ENCODE peak calls at places on chromosomes 16 and 17, in four cellular contexts. Y, X, H and E are unnamed samples.

GRCh38 chr16:26826500-26826899 is 240.2 kb upstream of the C16orf82 start:
- DNase-seq in Y (no peak), X (no peak), H (no peak), E (no peak)

GRCh38 chr16:52296070-52296469 is 250.9 kb downstream of the TOX3 start:
- DNase-seq in Y (no peak), X (no peak), H (no peak), E (no peak)

GRCh38 chr17:67475161-67475887 is 98.2 kb downstream of the PITPNC1 start:
- DNase-seq in Y (peak), X (peak), H (peak), E (peak)

GRCh38 chr16:3008749-3009088 is 4.0 kb upstream of the CLDN9 start:
- DNase-seq in Y (no peak), X (no peak), H (no peak), E (no peak)

GRCh38 chr17:71224824-71225575 is 895.8 kb upstream of the SOX9 start:
- DNase-seq in Y (no peak), X (no peak), H (no peak), E (no peak)

GRCh38 chr17:27609606-27610303 is 21.2 kb upstream of the LGALS9 start:
- DNase-seq in Y (no peak), X (no peak), H (no peak), E (peak)

GRCh38 chr17:45127583-45128300 is 4.6 kb downstream of the PLCD3 start:
- DNase-seq in Y (no peak), X (no peak), H (no peak), E (no peak)

GRCh38 chr17:77734371-77735050 is 224.0 kb upstream of the TNRC6C start:
- DNase-seq in Y (no peak), X (peak), H (no peak), E (peak)

GRCh38 chr16:88844412-88845118 is 12.2 kb downstream of the GALNS start:
- DNase-seq in Y (no peak), X (no peak), H (no peak), E (peak)

GRCh38 chr17:48726182-48726915 is 2.2 kb downstream of the HOXB13 start:
- DNase-seq in Y (no peak), X (no peak), H (no peak), E (no peak)

GRCh38 chr16:88824256-88825077 is 12.7 kb upstream of the APRT start:
- DNase-seq in Y (no peak), X (no peak), H (no peak), E (no peak)

GRCh38 chr17:50363217-50364060 is 9.5 kb downstream of the MRPL27 start:
- DNase-seq in Y (no peak), X (peak), H (no peak), E (peak)

GRCh38 chr16:80993293-80993691 is 13.4 kb downstream of the CMC2 start:
- DNase-seq in Y (no peak), X (no peak), H (no peak), E (no peak)

GRCh38 chr16:73071131-73071940 is 23.4 kb upstream of the ZFHX3 start:
- DNase-seq in Y (no peak), X (peak), H (no peak), E (peak)

GRCh38 chr16:30844671-30845449 is 49.0 kb downstream of the BCL7C start:
- DNase-seq in Y (peak), X (peak), H (peak), E (peak)

GRCh38 chr17:73630531-73630930 is 13.7 kb downstream of the SDK2 start:
- DNase-seq in Y (no peak), X (no peak), H (no peak), E (no peak)

GRCh38 chr17:62724398-62725146 is 83.5 kb downstream of the MARCHF10 start:
- DNase-seq in Y (no peak), X (no peak), H (peak), E (no peak)

GRCh38 chr17:7014995-7015586 is 2.7 kb downstream of the RNASEK start:
- DNase-seq in Y (no peak), X (no peak), H (peak), E (peak)

GRCh38 chr17:77304746-77305473 is 164.1 kb downstream of the SEC14L1 start:
- DNase-seq in Y (no peak), X (no peak), H (no peak), E (no peak)

GRCh38 chr17:17710728-17711541 is 29.7 kb downstream of the RAI1 start:
- DNase-seq in Y (peak), X (peak), H (no peak), E (peak)

GRCh38 chr16:48501516-48502377 is 108.2 kb downstream of the N4BP1 start:
- DNase-seq in Y (peak), X (no peak), H (no peak), E (no peak)

GRCh38 chr17:57881143-57881542 is 31.3 kb upstream of the MRPS23 start:
- DNase-seq in Y (no peak), X (no peak), H (no peak), E (peak)

GRCh38 chr16:53848277-53848942 is 144.5 kb downstream of the FTO start:
- DNase-seq in Y (no peak), X (no peak), H (no peak), E (no peak)

GRCh38 chr16:50696575-50697420 is 3.4 kb downstream of the NOD2 start:
- DNase-seq in Y (peak), X (no peak), H (peak), E (no peak)

GRCh38 chr17:36941265-36942021 is 4.2 kb downstream of the LHX1 start:
- DNase-seq in Y (no peak), X (peak), H (no peak), E (peak)

GRCh38 chr17:62696726-62697490 is 69.4 kb downstream of the MRC2 start:
- DNase-seq in Y (no peak), X (no peak), H (no peak), E (no peak)

GRCh38 chr17:59378621-59379194 is 47.3 kb downstream of the YPEL2 start:
- DNase-seq in Y (no peak), X (no peak), H (no peak), E (no peak)

GRCh38 chr16:89473791-89474414 is 16.5 kb downstream of the ANKRD11 start:
- DNase-seq in Y (no peak), X (no peak), H (no peak), E (no peak)

GRCh38 chr17:76935331-76935730 is 67.1 kb downstream of the MGAT5B start:
- DNase-seq in Y (no peak), X (no peak), H (no peak), E (no peak)

DNA sequence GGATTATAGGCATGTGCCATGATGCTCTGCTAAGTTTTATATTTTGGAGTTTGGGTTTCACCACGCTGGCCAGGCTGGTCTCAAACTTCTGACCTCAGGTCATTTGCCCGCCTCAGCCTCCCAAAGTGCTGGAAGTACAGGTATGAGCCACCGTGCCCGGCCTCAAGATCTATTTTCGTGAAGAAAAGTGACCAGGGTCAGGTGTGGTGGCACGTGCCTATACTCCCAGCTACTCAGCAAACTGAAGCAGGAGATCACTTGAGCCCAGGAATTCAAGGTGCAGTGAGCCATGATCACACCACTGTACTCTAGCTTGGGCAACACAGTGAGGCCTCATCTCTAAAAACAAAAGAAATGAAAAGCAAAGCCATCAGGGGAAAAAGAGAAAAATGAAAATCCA is 18.7 kb downstream of the CMTM4 start:
- DNase-seq in Y (no peak), X (no peak), H (no peak), E (no peak)
- TF ChIP-seq POLR2AphosphoS5 in Y (no peak), X (no peak), H (no peak), E (no peak)

GRCh38 chr17:2107506-2107905 is 52.6 kb downstream of the HIC1 start:
- DNase-seq in Y (no peak), X (no peak), H (no peak), E (no peak)

GRCh38 chr17:2106308-2106707 is 51.4 kb downstream of the HIC1 start:
- DNase-seq in Y (no peak), X (no peak), H (no peak), E (no peak)

GRCh38 chr17:2105663-2106062 is 50.8 kb downstream of the HIC1 start:
- DNase-seq in Y (no peak), X (no peak), H (no peak), E (no peak)

GRCh38 chr17:2107050-2107449 is 52.1 kb downstream of the HIC1 start:
- DNase-seq in Y (no peak), X (no peak), H (no peak), E (no peak)

DNA sequence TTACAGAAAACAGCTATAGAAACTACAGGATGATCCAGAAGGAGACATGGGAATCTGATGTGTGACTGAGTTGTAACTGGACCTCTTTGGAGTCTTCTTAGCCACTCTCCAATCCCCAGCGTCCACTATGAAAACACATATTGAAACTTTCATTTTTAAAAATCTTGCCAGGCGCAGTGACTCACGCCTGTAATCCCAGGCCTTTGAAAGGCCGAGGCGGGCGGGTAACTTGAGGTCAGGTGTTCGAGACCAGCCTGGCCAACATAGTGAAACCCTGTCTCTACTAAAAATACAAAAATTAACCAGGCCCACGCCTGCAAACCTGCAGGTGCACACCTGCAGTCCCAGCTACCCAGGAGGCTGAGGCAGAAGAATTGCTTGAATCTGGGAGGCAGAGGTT is 53.3 kb downstream of the HIC1 start:
- DNase-seq in Y (no peak), X (no peak), H (no peak), E (no peak)
- H2AFZ ChIP-seq in Y (no peak), X (no peak), H (no peak), E (no peak)

GRCh38 chr17:74768069-74768762 is 7.9 kb downstream of the NAT9 start:
- DNase-seq in Y (no peak), X (no peak), H (no peak), E (no peak)
- TF ChIP-seq POLR2AphosphoS5 in Y (peak), X (no peak), H (no peak), E (peak)

GRCh38 chr16:4391635-4392381 is 20.2 kb downstream of the VASN start:
- DNase-seq in Y (no peak), X (peak), H (no peak), E (peak)
- H2AFZ ChIP-seq in Y (no peak), X (no peak), H (no peak), E (no peak)

GRCh38 chr17:65554568-65555223 is 6.8 kb downstream of the AXIN2 start:
- DNase-seq in Y (no peak), X (no peak), H (no peak), E (no peak)
- TF ChIP-seq POLR2AphosphoS5 in Y (no peak), X (no peak), H (no peak), E (no peak)